ENCODE peak calls at places on chromosomes 3 and 15, in four cellular contexts. R is uterus, F is A549, Z is endothelial cell of umbilical vein. T is an unnamed sample.

GRCh38 chr3:125107861-125108567 is 52.2 kb upstream of the HEG1 start:
- DNase-seq in R (no peak), F (no peak), Z (peak), T (no peak)

GRCh38 chr3:139934557-139935070 is 371 bp upstream of the CLSTN2 start:
- DNase-seq in R (peak), F (peak), Z (no peak), T (peak)

GRCh38 chr3:147656023-147656422 is 246.9 kb downstream of the ZIC1 start:
- DNase-seq in R (no peak), F (no peak), Z (no peak), T (no peak)

GRCh38 chr15:36332301-36332700 is 247.1 kb upstream of the CDIN1 start:
- DNase-seq in R (no peak), F (no peak), Z (no peak), T (no peak)

GRCh38 chr3:72317491-72317890 is 530.8 kb downstream of the SHQ1 start:
- DNase-seq in R (no peak), F (no peak), Z (peak), T (no peak)

GRCh38 chr15:52186651-52187486 is 4.3 kb downstream of the GNB5 start:
- DNase-seq in R (peak), F (no peak), Z (no peak), T (peak)

GRCh38 chr3:173109143-173109542 is 31.9 kb downstream of the SPATA16 start:
- DNase-seq in R (no peak), F (no peak), Z (no peak), T (no peak)

GRCh38 chr3:24490151-24490550 is 4.5 kb downstream of the THRB start:
- DNase-seq in R (no peak), F (no peak), Z (no peak), T (peak)

GRCh38 chr3:187281191-187281714 is 10.3 kb downstream of the MASP1 start:
- DNase-seq in R (no peak), F (no peak), Z (no peak), T (no peak)

GRCh38 chr3:158205994-158206393 is 96.1 kb downstream of the RSRC1 start:
- DNase-seq in R (no peak), F (no peak), Z (no peak), T (no peak)

GRCh38 chr3:124263168-124263567 is 271.2 kb upstream of the ROPN1 start:
- DNase-seq in R (no peak), F (peak), Z (peak), T (no peak)

GRCh38 chr3:38029400-38030125 is at the start of gene PLCD1:
- DNase-seq in R (peak), F (peak), Z (peak), T (peak)
- TF ChIP-seq POLR2A in R (peak), F (no peak), Z (peak), T (no peak)

DNA sequence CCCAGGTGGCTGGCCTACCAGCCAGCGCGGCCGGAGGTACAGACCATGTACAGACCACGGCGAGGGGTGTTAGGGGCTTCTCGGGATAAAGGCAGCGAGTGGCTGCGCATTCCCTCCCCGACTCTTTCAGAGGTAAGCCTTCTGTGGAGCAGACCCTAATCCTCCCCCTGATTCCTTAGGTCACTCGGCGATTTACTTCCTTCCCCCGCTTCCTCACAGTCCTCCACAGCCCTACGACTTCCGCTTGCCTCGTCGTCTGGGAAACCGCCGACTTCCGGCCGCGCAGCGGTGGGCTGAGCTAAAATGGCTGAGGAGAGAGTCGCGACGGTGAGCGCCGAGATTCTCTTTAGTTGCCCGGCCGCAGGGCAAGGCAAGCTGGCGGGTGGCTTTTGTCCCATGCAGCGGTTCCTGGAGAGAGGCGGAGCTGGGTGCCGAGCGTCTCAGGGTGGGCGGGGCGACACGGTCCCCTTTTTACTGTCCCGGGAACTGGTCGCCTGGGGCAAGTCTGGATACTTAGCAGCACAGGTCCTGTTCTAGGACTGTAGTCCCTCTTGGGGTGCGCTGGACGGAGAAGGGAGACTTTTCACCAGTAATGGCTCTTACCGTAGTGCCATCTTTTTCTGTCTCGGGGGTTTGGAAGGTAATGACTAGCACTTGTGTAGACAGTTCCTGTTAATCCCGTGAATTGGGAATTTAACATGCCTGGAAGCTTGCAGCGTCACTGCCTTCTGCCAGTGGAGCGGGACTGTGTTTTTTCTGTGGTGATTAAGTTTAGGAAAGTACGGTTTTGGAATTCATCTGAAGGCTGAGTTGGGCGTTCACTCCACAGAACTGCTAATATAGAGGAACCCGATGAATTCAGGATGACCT is at the start of the genes BBS4 and HIGD2B:
- DNase-seq in R (peak), F (peak), Z (peak), T (peak)
- TF ChIP-seq POLR2A in R (peak), F (peak), Z (peak), T (peak)

GRCh38 chr15:76172782-76173181 is 113.0 kb downstream of the TMEM266 start:
- DNase-seq in R (no peak), F (no peak), Z (no peak), T (no peak)
- TF ChIP-seq POLR2A in R (no peak), F (no peak), Z (no peak), T (no peak)

GRCh38 chr3:178056868-178057267 is 479.4 kb upstream of the KCNMB2 start:
- DNase-seq in R (no peak), F (no peak), Z (no peak), T (no peak)

GRCh38 chr3:178059836-178060235 is 476.4 kb upstream of the KCNMB2 start:
- DNase-seq in R (no peak), F (no peak), Z (no peak), T (peak)

GRCh38 chr3:178060406-178060805 is 475.8 kb upstream of the KCNMB2 start:
- DNase-seq in R (peak), F (no peak), Z (no peak), T (peak)

GRCh38 chr3:178058629-178059028 is 477.6 kb upstream of the KCNMB2 start:
- DNase-seq in R (no peak), F (no peak), Z (no peak), T (no peak)

GRCh38 chr3:178059124-178059523 is 477.1 kb upstream of the KCNMB2 start:
- DNase-seq in R (no peak), F (no peak), Z (no peak), T (no peak)
- TF ChIP-seq POLR2A in R (no peak), F (no peak), Z (no peak), T (no peak)

T was measured in adrenal gland.